ENCODE peak calls at places on chromosomes 7 and 10, in four cellular contexts. G is HepG2, Z is WTC11, T is K562. X is an unnamed sample.

GRCh38 chr7:154167807-154168206 is 115.6 kb downstream of the DPP6 start:
- DNase-seq in T (no peak), Z (no peak), G (no peak), X (no peak)

GRCh38 chr10:98425511-98426352 is 10.8 kb upstream of the PYROXD2 start:
- DNase-seq in Z (peak), G (peak), T (peak), X (peak)

GRCh38 chr10:20634841-20635240 is 262.3 kb downstream of the NEBL start:
- DNase-seq in G (no peak), T (no peak), Z (no peak), X (no peak)

GRCh38 chr7:46007990-46008643 is 87.0 kb upstream of the IGFBP3 start:
- DNase-seq in T (no peak), Z (no peak), G (no peak), X (no peak)

GRCh38 chr7:96017877-96018276 is 245.5 kb downstream of the DYNC1I1 start:
- DNase-seq in G (no peak), T (no peak), Z (no peak), X (no peak)

GRCh38 chr10:62588116-62588515 is 213.9 kb downstream of the ZNF365 start:
- DNase-seq in Z (no peak), G (no peak), T (no peak), X (no peak)

GRCh38 chr7:77727936-77728701 is 31.9 kb downstream of the RSBN1L start:
- DNase-seq in G (peak), T (peak), Z (no peak), X (peak)

GRCh38 chr7:159193543-159193942 is 48.9 kb upstream of the VIPR2 start:
- DNase-seq in T (no peak), Z (no peak), G (no peak), X (no peak)

GRCh38 chr7:92639213-92639896 is 49.2 kb upstream of the FAM133B start:
- DNase-seq in G (no peak), Z (no peak), T (no peak), X (no peak)

GRCh38 chr10:51363415-51363814 is 289.1 kb downstream of the PRKG1 start:
- DNase-seq in Z (no peak), G (no peak), T (no peak), X (no peak)

GRCh38 chr7:473211-473734 is 46.4 kb downstream of the PDGFA start:
- DNase-seq in Z (peak), T (no peak), G (no peak), X (no peak)

GRCh38 chr7:4612237-4612636 is 69.9 kb upstream of the FOXK1 start:
- DNase-seq in Z (no peak), G (no peak), T (no peak), X (no peak)

GRCh38 chr10:50554995-50555568 is 68.7 kb downstream of the SGMS1 start:
- DNase-seq in T (peak), G (no peak), Z (peak), X (no peak)

GRCh38 chr7:94276797-94277196 is 117.9 kb upstream of the COL1A2 start:
- DNase-seq in G (no peak), Z (no peak), T (no peak), X (peak)

GRCh38 chr7:129213828-129214227 is 11.0 kb upstream of the AHCYL2 start:
- DNase-seq in T (peak), Z (peak), G (peak), X (no peak)

GRCh38 chr10:105545101-105545500 is 904.0 kb downstream of the SORCS3 start:
- DNase-seq in T (no peak), G (no peak), Z (no peak), X (no peak)

GRCh38 chr7:106139253-106140251 is 27.4 kb upstream of the SYPL1 start:
- DNase-seq in G (no peak), Z (no peak), T (no peak), X (peak)

GRCh38 chr7:124635416-124635815 is 130.2 kb downstream of the GPR37 start:
- DNase-seq in T (no peak), Z (no peak), G (no peak), X (no peak)

GRCh38 chr10:58886390-58886789 is 290.1 kb upstream of the PHYHIPL start:
- DNase-seq in G (no peak), T (no peak), Z (no peak), X (no peak)

GRCh38 chr10:75072727-75073126 is 38.7 kb upstream of the SAMD8 start:
- DNase-seq in Z (no peak), T (no peak), G (no peak), X (no peak)

GRCh38 chr10:14879055-14879800 is 562 bp downstream of the SUV39H2 start:
- DNase-seq in T (peak), G (peak), Z (peak), X (no peak)

GRCh38 chr7:8303904-8304528 is 42.0 kb upstream of the ICA1 start:
- DNase-seq in G (no peak), Z (no peak), T (peak), X (peak)

GRCh38 chr7:33039257-33039904 is 23.2 kb downstream of the NT5C3A start:
- DNase-seq in G (no peak), T (no peak), Z (no peak), X (no peak)

GRCh38 chr7:138776156-138776833 is 21.5 kb upstream of the TMEM213 start:
- DNase-seq in T (no peak), G (no peak), Z (no peak), X (no peak)

GRCh38 chr7:13856012-13856411 is 133.5 kb downstream of the ETV1 start:
- DNase-seq in G (no peak), Z (no peak), T (no peak), X (no peak)

GRCh38 chr7:147197006-147197405 is 1080.4 kb downstream of the CNTNAP2 start:
- DNase-seq in T (no peak), Z (no peak), G (peak), X (no peak)

GRCh38 chr10:97714401-97715258 is 1.1 kb downstream of the MARVELD1 start:
- DNase-seq in G (no peak), Z (peak), T (peak), X (peak)

GRCh38 chr10:35546824-35547225 is 58.3 kb upstream of the GJD4 start:
- DNase-seq in Z (no peak), G (peak), T (no peak), X (no peak)

GRCh38 chr10:63376560-63377304 is 89.0 kb downstream of the JMJD1C start:
- DNase-seq in T (no peak), G (no peak), Z (no peak), X (no peak)

GRCh38 chr7:131568953-131569352 is 12.5 kb upstream of the PODXL start:
- DNase-seq in T (no peak), G (no peak), Z (no peak), X (no peak)

GRCh38 chr7:5827755-5828154 is 46.3 kb upstream of the RNF216 start:
- DNase-seq in G (peak), Z (peak), T (peak), X (no peak)

GRCh38 chr7:101985646-101986199 is 168.3 kb downstream of the CUX1 start:
- DNase-seq in Z (no peak), T (no peak), G (no peak), X (no peak)

GRCh38 chr7:80387634-80388033 is 124.2 kb downstream of the GNAT3 start:
- DNase-seq in G (no peak), Z (no peak), T (no peak), X (peak)

GRCh38 chr7:16753102-16753931 is at the start of gene TSPAN13:
- DNase-seq in Z (peak), G (peak), T (peak), X (peak)

GRCh38 chr10:124075116-124075955 is 18.1 kb downstream of the CHST15 start:
- DNase-seq in Z (no peak), T (no peak), G (no peak), X (no peak)

GRCh38 chr7:30238721-30239441 is 45.5 kb upstream of the ZNRF2 start:
- DNase-seq in G (peak), T (no peak), Z (no peak), X (no peak)

GRCh38 chr10:116272497-116273221 is at the start of gene GFRA1:
- DNase-seq in T (no peak), G (no peak), Z (peak), X (peak)

GRCh38 chr7:74051629-74052410 is 23.8 kb downstream of the ELN start:
- DNase-seq in T (peak), Z (peak), G (peak), X (no peak)

GRCh38 chr7:46515844-46516590 is 594.9 kb upstream of the IGFBP3 start:
- DNase-seq in T (no peak), Z (no peak), G (no peak), X (no peak)

DNA sequence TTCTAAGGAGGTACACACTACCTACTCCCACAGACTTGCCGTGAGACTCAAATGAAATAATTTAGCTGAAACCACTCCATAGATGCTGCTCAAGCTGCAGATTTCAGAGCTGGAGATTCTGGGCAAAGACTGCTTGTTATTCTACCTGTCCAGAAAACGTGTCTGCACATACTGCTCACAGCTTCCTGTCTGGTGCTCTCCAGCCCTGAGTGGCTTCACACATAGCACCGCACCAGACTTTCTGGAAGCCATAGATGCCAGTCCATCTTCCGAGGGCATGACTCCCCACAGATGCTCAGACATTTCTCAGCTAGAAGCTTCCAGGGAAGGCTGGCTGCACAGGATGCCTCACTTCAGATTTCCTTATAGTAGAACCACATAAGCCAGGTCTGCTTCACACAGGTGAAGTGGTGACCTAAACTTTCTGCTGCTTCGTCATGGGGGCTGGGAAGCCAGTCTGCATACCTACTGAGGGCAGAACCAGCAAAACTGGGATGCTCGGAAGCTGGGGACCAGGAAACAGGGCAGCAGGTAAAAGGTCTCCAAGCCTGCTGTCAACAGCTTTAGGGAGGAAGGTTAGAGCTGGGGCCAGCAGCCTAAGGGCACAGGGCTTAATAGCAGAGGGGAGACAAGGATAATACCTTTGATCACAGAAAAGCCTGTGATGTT is 18.2 kb downstream of the CCDC6 start:
- DNase-seq in G (no peak), Z (no peak), T (no peak), X (no peak)
- TF ChIP-seq ELF4 in G (no peak), Z (no peak), T (no peak), X (no peak)

DNA sequence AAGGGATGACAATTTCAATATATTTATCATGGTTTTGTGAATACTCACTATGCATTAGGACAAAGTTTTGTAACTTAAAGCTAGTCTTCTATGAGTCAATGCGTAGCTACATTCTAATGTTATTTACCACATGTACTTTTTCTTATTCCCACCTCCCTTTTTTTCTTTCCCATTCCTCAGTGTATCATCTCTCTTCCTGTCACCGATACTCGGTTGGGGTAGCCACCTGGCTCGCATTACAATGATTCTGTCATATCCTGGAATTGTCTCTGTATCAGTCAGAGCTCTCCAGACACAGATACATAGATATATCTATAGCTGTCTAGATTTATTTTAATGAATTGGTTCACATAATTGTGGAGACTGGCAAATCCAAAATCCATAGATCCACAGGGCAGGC is 9.8 kb upstream of the RALA start:
- DNase-seq in Z (no peak), G (no peak), T (no peak), X (no peak)
- TF ChIP-seq ELF4 in Z (no peak), G (no peak), T (no peak), X (no peak)

DNA sequence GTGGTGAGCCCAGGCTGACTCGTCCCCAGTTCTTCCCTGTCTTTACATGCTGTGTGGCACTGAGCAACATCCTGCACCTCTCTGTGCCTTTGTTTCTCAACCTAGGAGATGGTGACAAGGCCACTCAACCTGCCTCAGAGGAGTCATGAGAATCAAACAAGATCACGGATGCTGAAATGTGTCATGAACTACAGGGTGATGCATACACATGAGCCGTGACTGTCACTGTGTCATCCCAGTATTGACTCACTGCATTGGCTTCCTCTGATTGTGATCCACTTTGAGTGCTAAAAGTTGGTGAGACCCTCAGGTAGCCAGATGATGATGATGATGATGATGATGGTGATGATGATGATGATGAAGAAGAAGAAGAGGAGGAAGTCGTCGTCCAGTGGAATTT is 11.5 kb downstream of the C10orf71 start:
- DNase-seq in G (no peak), Z (no peak), T (no peak), X (no peak)
- TF ChIP-seq ELF4 in G (no peak), Z (no peak), T (no peak), X (no peak)

GRCh38 chr10:16832351-16833080 is 15.3 kb upstream of the RSU1 start:
- DNase-seq in T (no peak), G (no peak), Z (no peak), X (no peak)
- TF ChIP-seq ELF4 in T (no peak), G (no peak), Z (no peak), X (no peak)

GRCh38 chr10:60044221-60044620 is 137.9 kb upstream of the CCDC6 start:
- DNase-seq in Z (no peak), T (no peak), G (no peak), X (no peak)

GRCh38 chr10:60043561-60043960 is 137.2 kb upstream of the CCDC6 start:
- DNase-seq in Z (no peak), G (no peak), T (no peak), X (no peak)

GRCh38 chr10:60041489-60042133 is 135.3 kb upstream of the CCDC6 start:
- DNase-seq in Z (no peak), G (no peak), T (no peak), X (no peak)

GRCh38 chr10:60042262-60042661 is 135.9 kb upstream of the CCDC6 start:
- DNase-seq in G (no peak), T (no peak), Z (no peak), X (no peak)

DNA sequence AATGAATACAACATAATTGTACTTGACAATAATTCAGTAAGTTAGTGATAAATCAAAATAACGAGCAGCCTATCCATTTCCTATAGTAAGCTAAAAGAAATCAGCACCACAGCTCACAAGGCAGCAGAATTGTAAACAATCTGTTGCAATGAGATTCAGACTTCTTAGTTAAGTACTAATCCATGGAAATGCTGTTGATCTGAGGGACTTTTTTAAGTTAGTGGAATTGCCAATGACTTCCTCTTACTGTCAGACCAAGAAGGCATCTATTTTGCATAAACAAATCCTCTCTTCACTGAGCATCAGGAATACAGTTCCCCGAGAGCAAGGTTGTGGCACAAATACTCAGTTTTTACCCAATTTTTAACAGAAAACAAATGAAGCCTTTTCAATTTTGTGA is 136.6 kb upstream of the CCDC6 start:
- DNase-seq in G (no peak), Z (no peak), T (no peak), X (no peak)
- TF ChIP-seq ELF4 in G (no peak), Z (no peak), T (no peak), X (no peak)

DNA sequence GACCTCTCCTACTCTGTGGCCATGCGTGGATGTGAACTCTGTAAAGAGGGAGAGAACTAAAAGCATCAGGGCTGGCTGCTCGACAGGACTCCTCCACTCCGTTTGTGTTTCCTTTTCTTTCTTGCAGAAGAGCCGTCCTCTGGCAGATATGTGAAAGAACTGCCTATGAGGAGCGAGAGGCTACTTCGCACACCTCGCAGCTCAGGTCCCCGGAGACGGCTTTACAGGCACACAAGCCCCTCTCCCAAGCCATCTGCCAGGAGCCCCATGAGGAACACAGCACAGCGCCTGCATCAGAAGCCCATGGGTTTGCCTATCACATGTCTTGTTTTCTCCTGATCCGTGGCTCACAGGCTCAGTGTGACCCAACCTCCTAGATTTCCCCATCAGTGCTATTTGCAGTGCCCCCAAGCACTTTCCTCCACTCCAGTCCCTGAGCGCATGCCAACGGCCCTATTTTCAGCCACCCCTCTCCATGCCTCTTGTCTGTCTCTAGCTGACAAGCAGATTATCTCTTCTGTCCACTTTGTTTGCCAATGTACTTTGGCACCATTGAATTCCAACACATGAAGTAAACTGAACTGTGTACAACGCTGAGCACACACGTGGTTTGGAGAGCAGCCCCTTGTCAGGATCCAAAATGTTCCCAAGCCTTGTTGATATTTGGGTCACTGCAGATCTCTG is 164.3 kb upstream of the AKR1E2 start:
- DNase-seq in Z (no peak), T (no peak), G (peak), X (no peak)
- TF ChIP-seq ELF4 in Z (no peak), T (no peak), G (no peak), X (no peak)

DNA sequence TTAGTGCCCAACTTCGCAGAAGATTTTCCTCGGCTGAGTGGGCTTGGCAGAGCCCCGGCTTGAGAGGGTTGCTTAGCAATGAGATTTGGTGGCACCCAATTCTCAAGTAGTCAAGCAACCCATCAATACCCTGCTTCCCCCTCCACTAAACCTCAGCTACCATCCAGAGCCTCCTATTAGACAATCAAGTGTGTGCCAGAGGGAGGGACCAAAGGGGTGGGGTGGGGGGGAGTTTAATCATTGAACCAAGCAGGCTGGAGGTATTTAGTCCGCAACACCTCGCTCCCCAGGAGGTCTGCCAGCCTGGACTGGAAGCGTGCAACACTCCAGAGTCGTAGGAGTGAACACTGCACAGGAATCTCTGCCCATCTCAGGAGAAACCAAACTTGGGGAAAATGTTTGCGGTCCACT is at the start of gene HKDC1:
- DNase-seq in G (peak), T (no peak), Z (no peak), X (no peak)
- TF ChIP-seq ELF4 in G (no peak), T (no peak), Z (no peak), X (no peak)

GRCh38 chr7:18153183-18153748 is 125.6 kb upstream of the PRPS1L1 start:
- DNase-seq in T (no peak), G (no peak), Z (no peak), X (no peak)
- TF ChIP-seq ELF4 in T (no peak), G (no peak), Z (no peak), X (no peak)

GRCh38 chr10:90462761-90463160 is 395.1 kb downstream of the HTR7 start:
- DNase-seq in Z (no peak), T (no peak), G (no peak), X (no peak)
- TF ChIP-seq ELF4 in Z (no peak), T (no peak), G (no peak), X (no peak)

X was measured in HEK293T.